ENCODE peak calls at places on chromosomes 13 and 19, in four cellular contexts. H, Q, R and E are unnamed samples.

GRCh38 chr13:110352735-110353134 is 45.7 kb downstream of the COL4A2 start:
- DNase-seq in H (no peak), Q (no peak), R (no peak), E (no peak)

GRCh38 chr19:31064486-31064885 is 284.8 kb downstream of the TSHZ3 start:
- DNase-seq in H (no peak), Q (no peak), R (no peak), E (no peak)

GRCh38 chr13:64417609-64418008 is 2812.5 kb downstream of the PCDH9 start:
- DNase-seq in H (no peak), Q (no peak), R (no peak), E (no peak)

GRCh38 chr13:48975926-48976676 is 389 bp downstream of the FNDC3A start:
- DNase-seq in H (peak; percentile 84), Q (peak; percentile 75), R (peak; percentile 69), E (peak; percentile 90)

GRCh38 chr13:20331949-20332348 is 99.8 kb upstream of the GJB6 start:
- DNase-seq in H (no peak), Q (no peak), R (no peak), E (no peak)

GRCh38 chr13:44230736-44231135 is 142.9 kb upstream of the SERP2 start:
- DNase-seq in H (no peak), Q (no peak), R (peak; percentile 71), E (no peak)

GRCh38 chr13:74229242-74229641 is 95.0 kb upstream of the KLF12 start:
- DNase-seq in H (no peak), Q (peak; percentile 23), R (no peak), E (no peak)

GRCh38 chr19:17950310-17951150 is 16.4 kb upstream of the KCNN1 start:
- DNase-seq in H (no peak), Q (no peak), R (no peak), E (no peak)

GRCh38 chr19:883661-884211 is 9.3 kb downstream of the MED16 start:
- DNase-seq in H (no peak), Q (no peak), R (peak; percentile 91), E (peak; percentile 32)

GRCh38 chr19:30388327-30388726 is 16.1 kb downstream of the ZNF536 start:
- DNase-seq in H (no peak), Q (no peak), R (no peak), E (no peak)

GRCh38 chr19:9009935-9010651 is at the start of gene MUC16:
- DNase-seq in H (no peak), Q (no peak), R (peak; percentile 60), E (no peak)

GRCh38 chr19:49442793-49443365 is 1.6 kb upstream of the SLC17A7 start:
- DNase-seq in H (peak; percentile 90), Q (peak; percentile 73), R (peak; percentile 92), E (peak; percentile 97)

GRCh38 chr13:26372747-26373146 is 118.8 kb downstream of the CDK8 start:
- DNase-seq in H (no peak), Q (no peak), R (no peak), E (no peak)

DNA sequence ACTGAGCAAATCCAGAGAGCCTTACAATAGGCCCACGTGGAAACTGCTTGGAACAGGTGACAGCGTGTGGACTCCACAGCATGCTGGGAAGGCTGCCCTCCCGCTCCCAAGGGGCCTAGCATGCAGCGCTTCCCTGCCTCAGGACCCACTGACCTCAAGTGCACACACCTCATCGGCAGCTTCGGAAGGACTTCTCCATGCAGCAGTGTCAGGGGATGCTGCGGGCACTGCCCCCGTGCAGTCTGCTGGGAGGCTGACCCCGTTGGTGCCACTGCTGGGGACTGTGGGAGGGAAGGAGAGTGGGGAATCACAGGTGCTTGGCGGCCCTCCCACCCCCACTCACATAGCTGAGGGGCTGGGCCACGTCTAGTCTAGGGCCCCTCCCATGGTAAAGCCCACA is 17.2 kb downstream of the CAPS start:
- DNase-seq in H (no peak), Q (no peak), R (no peak), E (no peak)
- H3K36me3 ChIP-seq in H (no peaks in the 10 kb centered on the region), Q (peaks cover 62% of the 10 kb centered on the region), R (peaks cover 65% of the 10 kb centered on the region), E (peaks cover 86% of the 10 kb centered on the region)

GRCh38 chr13:23988546-23989122 is 91.3 kb upstream of the C1QTNF9B start:
- DNase-seq in H (no peak), Q (peak; percentile 47), R (no peak), E (no peak)
- H3K27ac ChIP-seq in H (no peak overlapping the region), Q (no peak overlapping the region), R (no peak overlapping the region), E (no peak overlapping the region)

GRCh38 chr19:54209058-54209747 is 8.5 kb downstream of the RPS9 start:
- DNase-seq in H (no peak), Q (no peak), R (peak; percentile 26), E (no peak)
- H3K36me3 ChIP-seq in H (no peaks in the 10 kb centered on the region), Q (peaks cover 37% of the 10 kb centered on the region), R (peaks cover 48% of the 10 kb centered on the region), E (peaks cover 16% of the 10 kb centered on the region)

GRCh38 chr19:5030822-5031221 is 61.9 kb downstream of the KDM4B start:
- DNase-seq in H (no peak), Q (no peak), R (no peak), E (no peak)
- H3K27ac ChIP-seq in H (no peak overlapping the region), Q (no peak overlapping the region), R (no peak overlapping the region), E (peak overlapping the region; percentile 41)

GRCh38 chr19:2805261-2805900 is 14.3 kb upstream of the ZNF554 start:
- DNase-seq in H (no peak), Q (no peak), R (no peak), E (no peak)

GRCh38 chr19:2805991-2806649 is 13.5 kb upstream of the ZNF554 start:
- DNase-seq in H (no peak), Q (no peak), R (no peak), E (no peak)

GRCh38 chr19:2808129-2808941 is 11.3 kb upstream of the ZNF554 start:
- DNase-seq in H (no peak), Q (no peak), R (no peak), E (no peak)

GRCh38 chr19:2807379-2808128 is 12.1 kb upstream of the ZNF554 start:
- DNase-seq in H (no peak), Q (no peak), R (no peak), E (no peak)

GRCh38 chr19:2806736-2807378 is 12.8 kb upstream of the ZNF554 start:
- DNase-seq in H (no peak), Q (no peak), R (no peak), E (no peak)
- H3K36me3 ChIP-seq in H (no peaks in the 10 kb centered on the region), Q (peaks cover 51% of the 10 kb centered on the region), R (no peaks in the 10 kb centered on the region), E (peaks cover 55% of the 10 kb centered on the region)

GRCh38 chr13:30044932-30045331 is 194.5 kb upstream of the UBL3 start:
- DNase-seq in H (no peak), Q (no peak), R (no peak), E (no peak)

GRCh38 chr13:30045916-30046704 is 195.7 kb upstream of the UBL3 start:
- DNase-seq in H (no peak), Q (peak; percentile 88), R (peak; percentile 47), E (no peak)

GRCh38 chr13:30042272-30042671 is 191.9 kb upstream of the UBL3 start:
- DNase-seq in H (no peak), Q (no peak), R (no peak), E (no peak)

GRCh38 chr13:30042891-30043630 is 192.6 kb upstream of the UBL3 start:
- DNase-seq in H (no peak), Q (no peak), R (no peak), E (no peak)

GRCh38 chr13:30043631-30043925 is 193.2 kb upstream of the UBL3 start:
- DNase-seq in H (no peak), Q (no peak), R (no peak), E (no peak)
- H3K27ac ChIP-seq in H (no peak overlapping the region), Q (no peak overlapping the region), R (no peak overlapping the region), E (no peak overlapping the region)